ENCODE peak calls at places on chromosome 6, in five cellular contexts. Q is mesothelial cell of epicardium; A is left lung; U is endothelial cell; N is activated naive CD8-positive, alpha-beta T cell treated with anti-CD3 and anti-CD28 coated beads for 36 hours. T is an unnamed sample.

GRCh38 chr6:133961831-133962230 is 8.8 kb downstream of the TBPL1 start:
- DNase-seq in U (no peak), A (no peak), N (no peak), Q (no peak), T (no peak)

GRCh38 chr6:127515234-127515793 is 3.8 kb downstream of the MTCL3 start:
- DNase-seq in A (no peak), U (peak; percentile 51), N (no peak), Q (no peak), T (peak; percentile 87)

GRCh38 chr6:118712955-118713354 is 61.6 kb upstream of the CEP85L start:
- DNase-seq in A (no peak), N (no peak), Q (no peak), U (no peak), T (no peak)

GRCh38 chr6:34981951-34982350 is 92.9 kb downstream of the ANKS1A start:
- DNase-seq in N (no peak), U (no peak), A (no peak), Q (no peak), T (no peak)

GRCh38 chr6:157606516-157606915 is 216.5 kb upstream of the SNX9 start:
- DNase-seq in Q (no peak), A (no peak), U (no peak), N (no peak), T (no peak)

GRCh38 chr6:143140767-143141166 is 80.1 kb downstream of the AIG1 start:
- DNase-seq in N (no peak), U (no peak), A (no peak), Q (no peak), T (no peak)

GRCh38 chr6:136967874-136968752 is 46.0 kb downstream of the SLC35D3 start:
- DNase-seq in A (peak; percentile 66), N (peak; percentile 57), U (peak; percentile 72), Q (peak; percentile 65), T (peak; percentile 85)

GRCh38 chr6:128528241-128528640 is 7.8 kb upstream of the PTPRK start:
- DNase-seq in N (no peak), Q (no peak), U (no peak), A (no peak), T (no peak)

GRCh38 chr6:11609324-11610071 is 71.9 kb downstream of the TMEM170B start:
- DNase-seq in A (peak; percentile 35), N (no peak), Q (no peak), U (peak; percentile 39), T (no peak)

T was measured in WERI-Rb-1.